ENCODE peak calls at places on chromosomes 11 and 22, in ten cellular contexts. Y, F, Q, A, C, V, T, E, M and P are unnamed samples.

GRCh38 chr11:35540526-35540925 is 15.1 kb upstream of the PAMR1 start:
- DNase-seq in Y (peak; percentile 66), V (no peak), Q (no peak), T (peak; percentile 45), E (no peak), M (peak; percentile 45), C (no peak), A (no peak), F (no peak), P (no peak)

GRCh38 chr11:65295001-65295400 is 19.7 kb upstream of the CDC42EP2 start:
- DNase-seq in T (no peak), V (no peak), A (no peak), F (no peak), M (no peak), E (no peak), Q (no peak), Y (no peak), C (no peak), P (no peak)

GRCh38 chr11:67303132-67303988 is at the start of gene SSH3:
- DNase-seq in Y (peak; percentile 58), C (peak; percentile 30), V (peak; percentile 90), T (peak; percentile 34), E (peak; percentile 94), M (peak; percentile 53), Q (peak; percentile 81), A (peak; percentile 45), F (peak; percentile 84), P (no peak)

GRCh38 chr11:59960502-59961381 is 3.1 kb upstream of the OOSP4A start:
- DNase-seq in T (no peak), V (no peak), F (no peak), M (no peak), E (no peak), Q (no peak), A (no peak), C (no peak), Y (no peak), P (no peak)

GRCh38 chr11:45889966-45890365 is 4.5 kb downstream of the MAPK8IP1 start:
- DNase-seq in V (no peak), T (no peak), F (no peak), A (no peak), M (no peak), E (no peak), Y (no peak), Q (no peak), C (no peak), P (no peak)

GRCh38 chr11:116070555-116070954 is 566.3 kb upstream of the CADM1 start:
- DNase-seq in T (no peak), F (no peak), Y (no peak), E (no peak), A (no peak), V (no peak), M (no peak), Q (no peak), C (no peak), P (no peak)

GRCh38 chr11:35158371-35159081 is 19.6 kb downstream of the CD44 start:
- DNase-seq in V (no peak), Y (peak; percentile 44), F (no peak), M (peak; percentile 62), Q (peak; percentile 84), T (no peak), C (no peak), A (no peak), E (no peak), P (no peak)

GRCh38 chr11:86463120-86463519 is 88.4 kb downstream of the CCDC81 start:
- DNase-seq in F (no peak), V (no peak), A (no peak), Y (no peak), C (no peak), E (no peak), T (no peak), M (no peak), Q (no peak), P (no peak)

GRCh38 chr11:7143908-7144307 is 55.1 kb downstream of the RBMXL2 start:
- DNase-seq in T (peak; percentile 2), F (no peak), Q (no peak), M (peak; percentile 38), E (no peak), Y (no peak), V (no peak), C (no peak), A (no peak), P (no peak)

GRCh38 chr11:27392715-27393114 is 29.7 kb upstream of the CCDC34 start:
- DNase-seq in A (no peak), M (peak; percentile 93), E (no peak), F (no peak), T (peak; percentile 90), V (no peak), C (no peak), Q (peak; percentile 33), Y (peak; percentile 95), P (no peak)

GRCh38 chr11:13140028-13140870 is 131.1 kb downstream of the RASSF10 start:
- DNase-seq in Y (peak; percentile 80), C (no peak), M (no peak), A (peak; percentile 12), E (no peak), T (peak; percentile 26), Q (no peak), V (peak; percentile 89), F (no peak), P (no peak)

GRCh38 chr11:86696451-86696850 is 24.0 kb upstream of the ME3 start:
- DNase-seq in V (no peak), M (no peak), F (no peak), A (no peak), C (no peak), Y (peak; percentile 56), Q (no peak), E (no peak), T (no peak), P (no peak)

GRCh38 chr11:43937434-43938411 is 4.7 kb upstream of the C11orf96 start:
- DNase-seq in Q (no peak), A (no peak), V (no peak), C (no peak), M (peak; percentile 71), Y (peak; percentile 81), T (peak; percentile 70), E (no peak), F (no peak), P (no peak)

GRCh38 chr11:86559311-86559945 is 113.0 kb downstream of the ME3 start:
- DNase-seq in M (peak; percentile 95), C (no peak), Q (no peak), V (no peak), Y (peak; percentile 89), E (no peak), A (no peak), F (no peak), T (peak; percentile 78), P (no peak)

GRCh38 chr11:93718057-93718563 is 23.2 kb downstream of the TAF1D start:
- DNase-seq in T (no peak), V (no peak), E (no peak), M (peak; percentile 37), Y (no peak), Q (no peak), A (no peak), C (no peak), F (no peak), P (no peak)

GRCh38 chr22:49983148-49984042 is 22.8 kb downstream of the PIM3 start:
- DNase-seq in C (no peak), F (peak; percentile 69), T (no peak), Y (no peak), M (no peak), Q (no peak), A (peak; percentile 19), V (peak; percentile 17), E (peak; percentile 81), P (peak; percentile 23)
- TF ChIP-seq CTCF in C (peak; percentile 57), F (peak; percentile 91), T (peak; percentile 28), Y (peak; percentile 20), M (peak; percentile 22), Q (no peak), A (peak; percentile 54), V (peak; percentile 8), E (peak; percentile 22), P (no peak)

GRCh38 chr22:21736948-21737347 is 1.4 kb upstream of the YPEL1 start:
- DNase-seq in C (no peak), V (no peak), A (no peak), M (no peak), Y (no peak), Q (no peak), T (no peak), E (no peak), F (no peak), P (no peak)

GRCh38 chr22:21738081-21738480 is 2.5 kb upstream of the YPEL1 start:
- DNase-seq in F (no peak), E (no peak), A (no peak), Q (no peak), V (no peak), M (no peak), T (no peak), C (no peak), Y (no peak), P (no peak)

GRCh38 chr22:21739828-21740377 is 4.3 kb upstream of the YPEL1 start:
- DNase-seq in C (no peak), M (no peak), F (no peak), Y (no peak), E (no peak), T (no peak), V (no peak), A (no peak), Q (no peak), P (no peak)

GRCh38 chr22:21741059-21741458 is 5.5 kb upstream of the YPEL1 start:
- DNase-seq in A (no peak), E (no peak), T (no peak), C (no peak), F (no peak), V (no peak), Q (no peak), M (no peak), Y (no peak), P (no peak)

DNA sequence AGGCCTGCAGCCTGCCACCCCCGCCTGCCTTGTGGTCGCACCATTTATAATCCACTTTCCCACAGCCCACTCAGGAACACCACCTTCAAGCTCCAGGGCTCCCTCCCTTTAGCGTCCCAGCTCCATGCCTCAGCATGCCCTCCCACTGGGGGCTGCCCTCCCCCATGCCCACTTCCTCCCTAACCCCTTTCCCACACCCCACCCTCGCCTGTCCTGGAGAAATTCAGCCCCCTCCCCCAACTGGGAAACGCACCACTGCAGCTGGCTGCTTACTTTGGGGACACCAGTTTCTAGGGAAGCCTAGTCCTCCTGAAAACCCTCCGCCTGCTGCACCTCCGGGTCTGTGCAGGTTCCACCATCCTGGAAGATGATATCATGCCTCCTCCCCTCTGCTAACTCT is 3.4 kb upstream of the YPEL1 start:
- DNase-seq in M (no peak), Y (no peak), F (no peak), T (no peak), V (no peak), A (no peak), C (no peak), E (no peak), Q (no peak), P (no peak)
- TF ChIP-seq CTCF in M (no peak), Y (no peak), F (no peak), T (no peak), V (no peak), A (no peak), C (no peak), E (no peak), Q (no peak), P (no peak)

GRCh38 chr22:45462034-45462655 is 40.5 kb upstream of the FBLN1 start:
- DNase-seq in E (no peak), T (no peak), V (no peak), F (peak; percentile 55), M (no peak), Q (no peak), Y (no peak), C (no peak), A (no peak), P (no peak)
- TF ChIP-seq CTCF in E (no peak), T (no peak), V (no peak), F (peak; percentile 74), M (no peak), Q (no peak), Y (no peak), C (no peak), A (peak; percentile 65), P (no peak)

GRCh38 chr11:123246749-123247497 is 51.9 kb upstream of the CLMP start:
- DNase-seq in M (peak; percentile 87), A (peak; percentile 82), E (peak; percentile 93), F (peak; percentile 85), Q (peak; percentile 51), V (peak; percentile 87), Y (peak; percentile 64), C (peak; percentile 76), T (peak; percentile 81), P (peak; percentile 78)
- TF ChIP-seq CTCF in M (peak; percentile 97), A (peak; percentile 99), E (peak; percentile 91), F (peak; percentile 99), Q (peak; percentile 78), V (peak; percentile 93), Y (peak; percentile 98), C (peak; percentile 95), T (peak; percentile 98), P (no peak)